ENCODE peak calls at places on chromosomes 16 and 17, in four cellular contexts. A is K562, D is GM12878, W is H1. B is an unnamed sample.

GRCh38 chr17:75908201-75908600 is 3.5 kb upstream of the MRPL38 start:
- DNase-seq in A (no peak), W (no peak), D (no peak), B (no peak)

GRCh38 chr17:13537211-13537610 is 64.5 kb downstream of the HS3ST3A1 start:
- DNase-seq in D (no peak), W (no peak), A (no peak), B (no peak)

GRCh38 chr16:66134875-66135274 is 231.6 kb upstream of the CDH5 start:
- DNase-seq in A (no peak), D (no peak), W (no peak), B (no peak)

GRCh38 chr16:15899538-15900100 is 11.2 kb upstream of the CEP20 start:
- DNase-seq in A (peak; percentile 61), D (peak; percentile 65), W (no peak), B (peak; percentile 99)

GRCh38 chr17:17235212-17236174 is 1.5 kb downstream of the FLCN start:
- DNase-seq in W (no peak), D (no peak), A (no peak), B (no peak)

GRCh38 chr17:82170412-82170961 is 42.2 kb downstream of the CCDC57 start:
- DNase-seq in W (no peak), A (peak; percentile 66), D (no peak), B (no peak)

GRCh38 chr16:89925596-89926079 is 2.5 kb downstream of the TUBB3 start:
- DNase-seq in W (no peak), A (no peak), D (no peak), B (no peak)

GRCh38 chr17:28908640-28909098 is 5.8 kb upstream of the DHRS13 start:
- DNase-seq in D (no peak), A (no peak), W (no peak), B (no peak)

GRCh38 chr16:19167710-19168172 is 299 bp upstream of the SYT17 start:
- DNase-seq in A (peak; percentile 75), W (peak; percentile 50), D (no peak), B (peak; percentile 60)

GRCh38 chr16:81175325-81175891 is 63.1 kb upstream of the BCO1 start:
- DNase-seq in D (no peak), W (no peak), A (no peak), B (no peak)

GRCh38 chr17:81994593-81995462 is 17.4 kb downstream of the ASPSCR1 start:
- DNase-seq in W (no peak), A (no peak), D (no peak), B (no peak)

GRCh38 chr17:77214743-77215142 is 74.0 kb downstream of the SEC14L1 start:
- DNase-seq in A (no peak), D (no peak), W (peak; percentile 27), B (peak; percentile 56)

GRCh38 chr16:62665269-62665668 is 629.0 kb upstream of the CDH8 start:
- DNase-seq in W (peak; percentile 31), A (no peak), D (no peak), B (no peak)

GRCh38 chr16:81493755-81494433 is 49.3 kb downstream of the CMIP start:
- DNase-seq in D (no peak), A (peak; percentile 81), W (peak; percentile 21), B (peak; percentile 83)

GRCh38 chr17:1256699-1257098 is 13.5 kb upstream of the BHLHA9 start:
- DNase-seq in A (no peak), W (no peak), D (no peak), B (no peak)

GRCh38 chr16:24853830-24854229 is 8.1 kb downstream of the SLC5A11 start:
- DNase-seq in D (no peak), W (no peak), A (no peak), B (no peak)

GRCh38 chr17:43720311-43721060 is 38.1 kb downstream of the SOST start:
- DNase-seq in W (no peak), A (peak; percentile 65), D (no peak), B (no peak)

GRCh38 chr16:72051818-72052217 is 2.5 kb upstream of the HP start:
- DNase-seq in A (no peak), W (no peak), D (no peak), B (no peak)

GRCh38 chr17:74631468-74632195 is 8.1 kb upstream of the CD300E start:
- DNase-seq in D (peak; percentile 45), A (no peak), W (no peak), B (no peak)

GRCh38 chr17:76479515-76480048 is 12.2 kb downstream of the AANAT start:
- DNase-seq in D (no peak), W (no peak), A (no peak), B (no peak)

GRCh38 chr16:87939562-87940423 is 3.5 kb upstream of the CA5A start:
- DNase-seq in A (no peak), W (no peak), D (no peak), B (no peak)

GRCh38 chr17:6713130-6713917 is at the start of gene SLC13A5:
- DNase-seq in D (no peak), W (peak; percentile 38), A (peak; percentile 49), B (no peak)

GRCh38 chr17:34626141-34626681 is 46.8 kb downstream of the TMEM132E start:
- DNase-seq in A (no peak), D (no peak), W (no peak), B (no peak)

GRCh38 chr17:14133104-14133503 is 63.8 kb downstream of the COX10 start:
- DNase-seq in D (no peak), W (no peak), A (no peak), B (no peak)

GRCh38 chr17:77432791-77433190 is 292.0 kb downstream of the SEC14L1 start:
- DNase-seq in D (no peak), A (no peak), W (no peak), B (no peak)

GRCh38 chr16:54645328-54645727 is 285.3 kb upstream of the IRX5 start:
- DNase-seq in D (no peak), W (no peak), A (no peak), B (no peak)

GRCh38 chr17:807146-808002 is 25.2 kb downstream of the MRM3 start:
- DNase-seq in A (no peak), D (no peak), W (no peak), B (no peak)

GRCh38 chr17:70050192-70050591 is 24.8 kb upstream of the KCNJ16 start:
- DNase-seq in A (no peak), W (no peak), D (no peak), B (no peak)

GRCh38 chr17:19513897-19514488 is 19.7 kb upstream of the SLC47A1 start:
- DNase-seq in W (no peak), A (peak; percentile 38), D (no peak), B (peak; percentile 75)

GRCh38 chr17:18980682-18981384 is 23.7 kb downstream of the FAM83G start:
- DNase-seq in A (no peak), D (no peak), W (no peak), B (no peak)

GRCh38 chr16:55496509-55497145 is 12.2 kb upstream of the LPCAT2 start:
- DNase-seq in D (no peak), W (no peak), A (no peak), B (no peak)

DNA sequence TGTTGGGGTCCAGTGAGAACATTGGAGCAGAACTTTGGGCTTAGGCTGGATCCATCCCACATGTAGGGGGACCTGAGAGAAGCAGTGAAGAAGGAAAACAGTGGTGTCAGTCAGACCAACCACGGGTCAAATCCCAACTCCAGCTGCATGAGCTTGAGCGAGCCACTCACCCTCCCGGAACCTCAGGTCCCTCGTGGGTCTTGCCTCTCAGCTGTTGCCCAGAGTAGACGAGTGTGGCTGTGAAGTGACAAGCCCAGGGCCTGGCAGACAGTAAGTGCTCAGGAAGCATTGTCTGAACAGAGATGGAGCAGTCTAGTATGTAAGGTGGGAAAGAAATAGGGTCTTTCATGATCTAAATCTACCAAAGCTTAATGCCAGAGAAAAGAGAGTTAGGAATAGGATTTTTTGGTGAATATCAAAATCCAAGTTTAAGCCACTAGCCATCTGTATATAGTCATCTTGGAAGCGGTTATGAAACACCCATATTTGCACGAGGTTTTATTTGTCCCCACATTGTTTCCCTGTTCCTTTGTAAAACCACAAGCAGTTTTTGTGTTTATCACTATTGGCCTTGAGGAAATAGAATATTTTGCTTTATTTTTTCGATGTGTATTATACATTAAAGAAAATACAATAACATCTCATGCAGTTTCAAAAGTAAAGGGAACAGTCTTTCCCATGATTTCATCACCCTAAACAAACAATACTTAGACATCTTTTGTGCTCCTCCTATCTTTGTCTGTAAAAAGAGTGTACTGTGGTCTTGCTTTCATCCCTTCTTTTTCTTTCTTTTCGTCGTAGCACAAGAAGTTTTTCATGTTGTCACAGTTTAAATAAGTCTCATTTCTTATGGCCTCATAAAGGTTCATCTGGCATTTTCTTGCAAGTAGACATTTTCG is 112.0 kb downstream of the CLEC16A start:
- DNase-seq in W (no peak), A (no peak), D (no peak), B (no peak)
- H3K27ac ChIP-seq in W (no peak overlapping the region), A (no peak overlapping the region), D (no peak overlapping the region), B (no peak overlapping the region)

GRCh38 chr17:78705071-78705470 is 77.0 kb downstream of the CYTH1 start:
- DNase-seq in W (no peak), D (no peak), A (no peak), B (no peak)
- H3K4me1 ChIP-seq in W (no peaks in the 10 kb centered on the region), D (peaks cover 51% of the 10 kb centered on the region), A (peaks cover 16% of the 10 kb centered on the region), B (peaks cover 14% of the 10 kb centered on the region)

GRCh38 chr17:57289613-57290012 is 33.3 kb downstream of the MSI2 start:
- DNase-seq in W (no peak), A (no peak), D (no peak), B (no peak)

GRCh38 chr17:57289130-57289529 is 32.8 kb downstream of the MSI2 start:
- DNase-seq in W (no peak), D (no peak), A (no peak), B (no peak)

GRCh38 chr17:57286372-57287105 is 30.2 kb downstream of the MSI2 start:
- DNase-seq in D (no peak), A (no peak), W (no peak), B (no peak)

GRCh38 chr17:57288753-57289121 is 32.4 kb downstream of the MSI2 start:
- DNase-seq in W (no peak), D (no peak), A (no peak), B (no peak)

DNA sequence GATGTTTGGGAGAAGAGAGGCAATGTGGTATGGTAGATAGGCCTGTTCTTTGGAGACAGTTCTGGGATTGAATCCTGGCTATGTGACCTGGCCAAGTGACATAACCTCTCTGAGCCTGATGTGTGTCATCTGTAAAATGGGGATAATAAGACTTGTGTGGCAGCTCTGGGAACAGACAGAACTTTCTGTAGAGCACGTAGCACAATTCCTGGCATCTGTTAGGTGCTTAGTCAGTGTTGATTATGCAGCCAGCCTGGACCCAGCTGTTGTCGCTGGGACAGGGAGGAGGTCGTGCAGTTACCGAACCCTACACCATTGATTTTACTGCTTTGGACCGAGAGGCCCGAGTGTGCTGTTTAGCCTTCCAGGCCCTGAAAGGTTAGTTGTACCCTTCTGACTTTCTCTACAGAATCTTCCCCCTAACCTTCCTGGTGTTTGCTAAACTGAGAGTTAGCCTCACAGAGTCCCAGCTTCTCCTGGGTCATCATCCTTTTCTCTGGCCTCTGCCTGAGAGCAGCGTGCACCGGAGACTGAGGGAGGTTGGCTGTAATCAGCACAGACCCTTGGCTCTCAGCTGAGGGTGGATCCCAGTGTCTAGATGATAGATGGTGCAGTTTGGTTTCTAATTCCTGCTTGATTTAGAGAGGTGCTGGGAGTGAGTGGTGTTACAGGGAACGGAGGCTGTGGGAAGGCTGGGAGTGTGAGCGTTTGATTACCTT is 31.9 kb downstream of the MSI2 start:
- DNase-seq in D (no peak), A (no peak), W (no peak), B (no peak)
- TF ChIP-seq EGR1 in D (no peak), A (no peak), W (no peak), B (no peak)

GRCh38 chr17:50591338-50591737 is 30.8 kb downstream of the CACNA1G start:
- DNase-seq in W (no peak), D (no peak), A (no peak), B (no peak)

GRCh38 chr17:50586421-50587247 is 26.1 kb downstream of the CACNA1G start:
- DNase-seq in W (no peak), D (no peak), A (no peak), B (no peak)

GRCh38 chr17:50587571-50587970 is 27.1 kb downstream of the CACNA1G start:
- DNase-seq in A (no peak), W (no peak), D (no peak), B (no peak)

GRCh38 chr17:50588391-50589111 is 28.0 kb downstream of the CACNA1G start:
- DNase-seq in A (no peak), D (no peak), W (no peak), B (no peak)

GRCh38 chr17:50589112-50589712 is 28.7 kb downstream of the CACNA1G start:
- DNase-seq in D (no peak), W (no peak), A (no peak), B (no peak)
- H3K27ac ChIP-seq in D (no peak overlapping the region), W (no peak overlapping the region), A (no peak overlapping the region), B (no peak overlapping the region)